ENCODE peak calls at places on chromosomes 5 and 9, in four cellular contexts. R is tibial nerve, V is mammary epithelial cell, W is heart right ventricle. L is an unnamed sample.

GRCh38 chr5:149135536-149136201 is 5.6 kb upstream of the ABLIM3 start:
- DNase-seq in R (no peak), V (peak; percentile 60), W (no peak), L (no peak)

GRCh38 chr9:14313378-14313940 is 482 bp downstream of the NFIB start:
- DNase-seq in R (no peak), V (no peak), W (no peak), L (peak; percentile 43)

GRCh38 chr5:56088967-56089829 is 94.4 kb upstream of the IL6ST start:
- DNase-seq in R (no peak), V (peak; percentile 54), W (no peak), L (no peak)

GRCh38 chr5:114185274-114185673 is 176.6 kb upstream of the KCNN2 start:
- DNase-seq in R (no peak), V (peak; percentile 36), W (peak; percentile 66), L (no peak)

GRCh38 chr9:72856985-72857631 is 95.7 kb downstream of the ALDH1A1 start:
- DNase-seq in R (no peak), V (peak; percentile 49), W (peak; percentile 45), L (peak; percentile 39)

GRCh38 chr9:113987526-113987925 is 90.6 kb downstream of the AMBP start:
- DNase-seq in R (no peak), V (no peak), W (no peak), L (no peak)

GRCh38 chr9:72315089-72315509 is 49.9 kb downstream of the ZFAND5 start:
- DNase-seq in R (peak; percentile 35), V (peak; percentile 25), W (peak; percentile 58), L (peak; percentile 68)

GRCh38 chr9:37926737-37927590 is 23.0 kb upstream of the SLC25A51 start:
- DNase-seq in R (no peak), V (no peak), W (no peak), L (no peak)

GRCh38 chr9:113546566-113546965 is 83.0 kb downstream of the RGS3 start:
- DNase-seq in R (no peak), V (no peak), W (no peak), L (no peak)

GRCh38 chr5:28523887-28524637 is 1485.7 kb upstream of the CDH9 start:
- DNase-seq in R (no peak), V (peak; percentile 83), W (no peak), L (no peak)

GRCh38 chr5:92687793-92688467 is 893.1 kb downstream of the NR2F1-AS1 start:
- DNase-seq in R (no peak), V (peak; percentile 8), W (no peak), L (no peak)

GRCh38 chr9:133798160-133798559 is 60.0 kb upstream of the SARDH start:
- DNase-seq in R (no peak), V (no peak), W (no peak), L (no peak)

GRCh38 chr9:114238919-114239879 is 83.7 kb upstream of the ORM1 start:
- DNase-seq in R (no peak), V (no peak), W (peak; percentile 66), L (no peak)

GRCh38 chr5:1466631-1467265 is 21.5 kb upstream of the SLC6A3 start:
- DNase-seq in R (no peak), V (no peak), W (no peak), L (no peak)

GRCh38 chr5:131022811-131023210 is 142.2 kb downstream of the HINT1 start:
- DNase-seq in R (no peak), V (no peak), W (no peak), L (no peak)

GRCh38 chr9:96327694-96328352 is 25.8 kb upstream of the HSD17B3 start:
- DNase-seq in R (no peak), V (peak; percentile 38), W (peak; percentile 52), L (peak; percentile 67)
- TF ChIP-seq CTCF in R (peak; percentile 80), V (peak; percentile 86), W (peak; percentile 82), L (peak; percentile 84)

GRCh38 chr9:131447148-131447547 is 53.3 kb downstream of the PRRC2B start:
- DNase-seq in R (no peak), V (peak; percentile 20), W (no peak), L (no peak)

GRCh38 chr9:131446276-131446675 is 52.4 kb downstream of the PRRC2B start:
- DNase-seq in R (no peak), V (no peak), W (no peak), L (no peak)

GRCh38 chr9:131448818-131449217 is 53.9 kb upstream of the POMT1 start:
- DNase-seq in R (no peak), V (no peak), W (no peak), L (no peak)

GRCh38 chr9:131447600-131447999 is 53.7 kb downstream of the PRRC2B start:
- DNase-seq in R (no peak), V (no peak), W (no peak), L (no peak)

GRCh38 chr9:131449276-131449675 is 53.4 kb upstream of the POMT1 start:
- DNase-seq in R (no peak), V (no peak), W (no peak), L (no peak)
- H3K4me1 ChIP-seq in R (no peaks in the 10 kb centered on the region), V (no peaks in the 10 kb centered on the region), W (no peaks in the 10 kb centered on the region), L (no peaks in the 10 kb centered on the region)

DNA sequence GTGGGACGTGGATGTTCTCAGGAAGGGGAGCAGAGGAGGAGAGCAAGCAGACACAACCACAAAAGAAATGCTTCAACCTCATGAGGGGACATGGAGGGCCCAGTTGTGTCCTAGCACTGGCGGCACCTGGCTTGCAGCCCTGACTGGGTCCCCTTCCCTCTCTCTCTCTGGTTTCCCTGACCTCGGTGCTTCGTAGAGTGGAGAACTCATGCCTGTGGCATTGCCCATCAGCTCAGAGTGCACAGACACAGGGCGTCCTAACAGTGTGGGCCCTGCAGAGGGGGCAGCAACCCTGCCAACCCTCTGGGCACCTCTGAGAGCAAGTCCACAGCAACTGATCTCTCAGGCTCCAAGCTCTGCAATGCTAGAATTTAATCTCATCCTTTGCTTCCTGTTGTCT is 140.6 kb downstream of the BARX1 start:
- DNase-seq in R (no peak), V (no peak), W (no peak), L (no peak)
- TF ChIP-seq CTCF in R (no peak), V (no peak), W (no peak), L (no peak)

GRCh38 chr5:73664796-73665195 is 38.8 kb downstream of the ARHGEF28 start:
- DNase-seq in R (no peak), V (no peak), W (no peak), L (no peak)

GRCh38 chr5:73666891-73667290 is 40.9 kb downstream of the ARHGEF28 start:
- DNase-seq in R (no peak), V (no peak), W (no peak), L (no peak)

GRCh38 chr5:73668017-73668416 is 42.0 kb downstream of the ARHGEF28 start:
- DNase-seq in R (no peak), V (no peak), W (no peak), L (no peak)

GRCh38 chr5:73672130-73672529 is 46.1 kb downstream of the ARHGEF28 start:
- DNase-seq in R (no peak), V (no peak), W (no peak), L (no peak)

GRCh38 chr5:73668422-73669116 is 42.6 kb downstream of the ARHGEF28 start:
- DNase-seq in R (no peak), V (no peak), W (no peak), L (no peak)
- H3K4me1 ChIP-seq in R (no peaks in the 10 kb centered on the region), V (peaks cover 27% of the 10 kb centered on the region), W (peaks cover 10% of the 10 kb centered on the region), L (peaks cover under 1% of the 10 kb centered on the region)

GRCh38 chr5:9920696-9921095 is 290.5 kb upstream of the TAS2R1 start:
- DNase-seq in R (no peak), V (no peak), W (no peak), L (no peak)
- TF ChIP-seq CTCF in R (no peak), V (no peak), W (no peak), L (no peak)